ENCODE peak calls at places on chromosomes 4 and X, in nine cellular contexts. One of them, this sample, is unnamed.
A peak's percentile ranks its signal among the peaks of the same experiment; 100 is the strongest.

GRCh38 chrX:16552546-16552945 is 97.4 kb upstream of the S100G start:
- DNase-seq in naive thymus-derived CD4-positive, alpha-beta T cell: no peak
- DNase-seq in aorta: no peak
- DNase-seq in left ventricle myocardium inferior: no peak
- DNase-seq in pancreas: no peak
- DNase-seq in neuronal stem cell: no peak
- DNase-seq in GM23248: peak; percentile 44
- DNase-seq in lower lobe of right lung: no peak
- DNase-seq in cardiac muscle cell: no peak
- DNase-seq in this sample: no peak

GRCh38 chr4:23881052-23881501 is 8.8 kb downstream of the PPARGC1A start:
- DNase-seq in naive thymus-derived CD4-positive, alpha-beta T cell: no peak
- DNase-seq in aorta: no peak
- DNase-seq in left ventricle myocardium inferior: no peak
- DNase-seq in pancreas: no peak
- DNase-seq in neuronal stem cell: no peak
- DNase-seq in GM23248: no peak
- DNase-seq in lower lobe of right lung: no peak
- DNase-seq in cardiac muscle cell: no peak
- DNase-seq in this sample: no peak

GRCh38 chr4:2289955-2290333 is 28.0 kb upstream of the MXD4 start:
- DNase-seq in naive thymus-derived CD4-positive, alpha-beta T cell: no peak
- DNase-seq in aorta: peak; percentile 66
- DNase-seq in left ventricle myocardium inferior: no peak
- DNase-seq in pancreas: no peak
- DNase-seq in neuronal stem cell: no peak
- DNase-seq in GM23248: no peak
- DNase-seq in lower lobe of right lung: no peak
- DNase-seq in cardiac muscle cell: no peak
- DNase-seq in this sample: no peak

GRCh38 chrX:75155830-75156525 is at the start of gene ABCB7:
- DNase-seq in naive thymus-derived CD4-positive, alpha-beta T cell: peak; percentile 59
- DNase-seq in aorta: peak; percentile 80
- DNase-seq in left ventricle myocardium inferior: peak; percentile 32
- DNase-seq in pancreas: peak; percentile 56
- DNase-seq in neuronal stem cell: peak; percentile 35
- DNase-seq in GM23248: peak; percentile 79
- DNase-seq in lower lobe of right lung: peak; percentile 56
- DNase-seq in cardiac muscle cell: peak; percentile 74
- DNase-seq in this sample: peak; percentile 82

GRCh38 chr4:21012851-21013331 is 312.6 kb downstream of the PACRGL start:
- DNase-seq in naive thymus-derived CD4-positive, alpha-beta T cell: no peak
- DNase-seq in aorta: no peak
- DNase-seq in left ventricle myocardium inferior: no peak
- DNase-seq in pancreas: no peak
- DNase-seq in neuronal stem cell: no peak
- DNase-seq in GM23248: no peak
- DNase-seq in lower lobe of right lung: no peak
- DNase-seq in cardiac muscle cell: no peak
- DNase-seq in this sample: no peak

GRCh38 chrX:1442724-1443367 is 9.9 kb downstream of the ASMTL start:
- DNase-seq in naive thymus-derived CD4-positive, alpha-beta T cell: no peak
- DNase-seq in aorta: peak; percentile 36
- DNase-seq in left ventricle myocardium inferior: no peak
- DNase-seq in pancreas: no peak
- DNase-seq in neuronal stem cell: no peak
- DNase-seq in GM23248: no peak
- DNase-seq in lower lobe of right lung: peak; percentile 34
- DNase-seq in cardiac muscle cell: no peak
- DNase-seq in this sample: peak; percentile 20

GRCh38 chr4:95355021-95355420 is 193.8 kb downstream of the UNC5C start:
- DNase-seq in naive thymus-derived CD4-positive, alpha-beta T cell: no peak
- DNase-seq in aorta: no peak
- DNase-seq in left ventricle myocardium inferior: no peak
- DNase-seq in pancreas: no peak
- DNase-seq in neuronal stem cell: no peak
- DNase-seq in GM23248: no peak
- DNase-seq in lower lobe of right lung: no peak
- DNase-seq in cardiac muscle cell: no peak
- DNase-seq in this sample: no peak

GRCh38 chrX:42093756-42094155 is 170.4 kb upstream of the CASK start:
- DNase-seq in naive thymus-derived CD4-positive, alpha-beta T cell: no peak
- DNase-seq in aorta: no peak
- DNase-seq in left ventricle myocardium inferior: no peak
- DNase-seq in pancreas: no peak
- DNase-seq in neuronal stem cell: no peak
- DNase-seq in GM23248: no peak
- DNase-seq in lower lobe of right lung: no peak
- DNase-seq in cardiac muscle cell: no peak
- DNase-seq in this sample: no peak

GRCh38 chr4:134426821-134427220 is 225.2 kb upstream of the PABPC4L start:
- DNase-seq in naive thymus-derived CD4-positive, alpha-beta T cell: no peak
- DNase-seq in aorta: no peak
- DNase-seq in left ventricle myocardium inferior: no peak
- DNase-seq in pancreas: no peak
- DNase-seq in neuronal stem cell: no peak
- DNase-seq in GM23248: no peak
- DNase-seq in lower lobe of right lung: no peak
- DNase-seq in cardiac muscle cell: no peak
- DNase-seq in this sample: no peak

GRCh38 chr4:55366621-55367020 is 20.6 kb downstream of the SRD5A3 start:
- DNase-seq in naive thymus-derived CD4-positive, alpha-beta T cell: no peak
- DNase-seq in aorta: no peak
- DNase-seq in left ventricle myocardium inferior: no peak
- DNase-seq in pancreas: no peak
- DNase-seq in neuronal stem cell: no peak
- DNase-seq in GM23248: no peak
- DNase-seq in lower lobe of right lung: no peak
- DNase-seq in cardiac muscle cell: no peak
- DNase-seq in this sample: no peak

GRCh38 chr4:67052981-67053380 is 492.3 kb downstream of the CENPC start:
- DNase-seq in naive thymus-derived CD4-positive, alpha-beta T cell: no peak
- DNase-seq in aorta: no peak
- DNase-seq in left ventricle myocardium inferior: no peak
- DNase-seq in pancreas: no peak
- DNase-seq in neuronal stem cell: no peak
- DNase-seq in GM23248: no peak
- DNase-seq in lower lobe of right lung: no peak
- DNase-seq in cardiac muscle cell: no peak
- DNase-seq in this sample: no peak

DNA sequence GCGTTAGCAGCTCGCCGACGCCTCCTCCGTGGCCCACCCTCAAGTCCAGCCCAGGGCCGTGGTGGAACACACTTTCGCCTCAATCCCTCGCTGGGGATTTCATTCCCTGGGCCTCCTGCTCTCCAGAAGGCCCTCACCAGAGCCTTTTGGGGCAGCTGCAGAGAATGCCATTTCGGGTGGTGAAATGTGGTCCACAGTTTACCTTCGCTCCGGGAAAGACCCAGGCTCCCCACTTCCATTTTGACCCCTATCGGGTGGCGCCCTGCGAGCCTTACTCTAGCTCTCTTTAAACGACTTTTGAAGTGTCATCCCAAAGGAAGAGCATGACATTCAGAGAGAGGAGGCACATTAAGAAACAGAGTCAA is 496 bp downstream of the SH2D1A start:
- DNase-seq in naive thymus-derived CD4-positive, alpha-beta T cell: no peak
- DNase-seq in aorta: no peak
- DNase-seq in left ventricle myocardium inferior: no peak
- DNase-seq in pancreas: no peak
- DNase-seq in neuronal stem cell: no peak
- DNase-seq in GM23248: no peak
- DNase-seq in lower lobe of right lung: no peak
- DNase-seq in cardiac muscle cell: no peak
- DNase-seq in this sample: no peak
- H3K4me3 ChIP-seq in naive thymus-derived CD4-positive, alpha-beta T cell: peak overlapping the region; percentile 62
- H3K4me3 ChIP-seq in aorta: no peak overlapping the region
- H3K4me3 ChIP-seq in left ventricle myocardium inferior: no peak overlapping the region
- H3K4me3 ChIP-seq in pancreas: no peak overlapping the region
- H3K4me3 ChIP-seq in neuronal stem cell: no peak overlapping the region
- H3K4me3 ChIP-seq in GM23248: no peak overlapping the region
- H3K4me3 ChIP-seq in lower lobe of right lung: peak overlapping the region; percentile 23
- H3K4me3 ChIP-seq in cardiac muscle cell: no peak overlapping the region
- H3K4me3 ChIP-seq in this sample: no peak overlapping the region

DNA sequence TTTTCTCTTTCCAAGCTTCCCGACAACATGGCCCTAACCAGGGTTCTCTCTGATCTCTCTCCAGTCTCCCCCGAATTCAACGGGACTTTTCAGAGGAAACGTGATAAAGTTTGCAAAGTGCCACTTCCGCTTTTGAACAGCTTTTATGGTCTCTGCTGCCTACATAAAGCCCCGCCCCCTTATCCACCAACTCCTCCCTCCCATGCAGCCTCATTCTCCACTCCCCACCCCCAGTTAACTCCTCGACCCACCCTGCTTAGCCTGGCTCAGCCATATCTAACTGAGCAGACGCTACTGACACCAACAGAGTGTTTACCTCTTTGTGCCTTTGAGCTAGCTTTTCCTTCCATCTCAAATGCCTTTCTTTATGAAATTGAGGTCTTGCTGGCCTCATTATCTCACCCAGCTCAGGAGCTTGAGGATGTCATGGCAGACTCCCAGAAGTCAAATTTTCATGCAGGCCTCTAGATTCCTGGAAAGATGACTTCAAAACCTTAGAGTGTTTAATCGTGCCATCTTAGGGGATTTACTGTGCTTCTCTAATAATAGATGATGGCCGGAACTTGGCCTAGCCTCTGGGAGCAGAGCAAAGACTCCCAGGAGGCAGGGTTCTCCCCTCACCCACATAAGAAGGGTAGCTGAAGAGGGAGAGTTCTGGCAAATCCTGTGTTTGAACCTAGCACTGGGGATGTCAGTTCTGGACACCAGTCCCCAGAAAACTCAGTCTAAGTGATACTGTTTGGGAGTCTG is 606.0 kb downstream of the BCOR start:
- DNase-seq in naive thymus-derived CD4-positive, alpha-beta T cell: peak; percentile 48
- DNase-seq in aorta: no peak
- DNase-seq in left ventricle myocardium inferior: no peak
- DNase-seq in pancreas: no peak
- DNase-seq in neuronal stem cell: no peak
- DNase-seq in GM23248: no peak
- DNase-seq in lower lobe of right lung: no peak
- DNase-seq in cardiac muscle cell: no peak
- DNase-seq in this sample: peak; percentile 55
- H3K27ac ChIP-seq in naive thymus-derived CD4-positive, alpha-beta T cell: no peak overlapping the region
- H3K27ac ChIP-seq in aorta: no peak overlapping the region
- H3K27ac ChIP-seq in left ventricle myocardium inferior: no peak overlapping the region
- H3K27ac ChIP-seq in pancreas: no peak overlapping the region
- H3K27ac ChIP-seq in neuronal stem cell: no peak overlapping the region
- H3K27ac ChIP-seq in GM23248: no peak overlapping the region
- H3K27ac ChIP-seq in lower lobe of right lung: no peak overlapping the region
- H3K27ac ChIP-seq in cardiac muscle cell: no peak overlapping the region
- H3K27ac ChIP-seq in this sample: no peak overlapping the region

GRCh38 chr4:13526658-13527057 is 17.6 kb downstream of the NKX3-2 start:
- DNase-seq in naive thymus-derived CD4-positive, alpha-beta T cell: no peak
- DNase-seq in aorta: no peak
- DNase-seq in left ventricle myocardium inferior: no peak
- DNase-seq in pancreas: no peak
- DNase-seq in neuronal stem cell: no peak
- DNase-seq in GM23248: no peak
- DNase-seq in lower lobe of right lung: no peak
- DNase-seq in cardiac muscle cell: no peak
- DNase-seq in this sample: no peak

GRCh38 chr4:13529130-13529919 is 15.0 kb downstream of the NKX3-2 start:
- DNase-seq in naive thymus-derived CD4-positive, alpha-beta T cell: no peak
- DNase-seq in aorta: no peak
- DNase-seq in left ventricle myocardium inferior: no peak
- DNase-seq in pancreas: no peak
- DNase-seq in neuronal stem cell: no peak
- DNase-seq in GM23248: no peak
- DNase-seq in lower lobe of right lung: no peak
- DNase-seq in cardiac muscle cell: no peak
- DNase-seq in this sample: peak; percentile 47

GRCh38 chr4:13528823-13529129 is 15.5 kb downstream of the NKX3-2 start:
- DNase-seq in naive thymus-derived CD4-positive, alpha-beta T cell: no peak
- DNase-seq in aorta: no peak
- DNase-seq in left ventricle myocardium inferior: no peak
- DNase-seq in pancreas: no peak
- DNase-seq in neuronal stem cell: no peak
- DNase-seq in GM23248: no peak
- DNase-seq in lower lobe of right lung: no peak
- DNase-seq in cardiac muscle cell: no peak
- DNase-seq in this sample: no peak

GRCh38 chr4:13527192-13527982 is 16.9 kb downstream of the NKX3-2 start:
- DNase-seq in naive thymus-derived CD4-positive, alpha-beta T cell: no peak
- DNase-seq in aorta: no peak
- DNase-seq in left ventricle myocardium inferior: no peak
- DNase-seq in pancreas: no peak
- DNase-seq in neuronal stem cell: no peak
- DNase-seq in GM23248: no peak
- DNase-seq in lower lobe of right lung: no peak
- DNase-seq in cardiac muscle cell: no peak
- DNase-seq in this sample: peak; percentile 51

GRCh38 chr4:13527983-13528822 is 16.1 kb downstream of the NKX3-2 start:
- DNase-seq in naive thymus-derived CD4-positive, alpha-beta T cell: no peak
- DNase-seq in aorta: no peak
- DNase-seq in left ventricle myocardium inferior: no peak
- DNase-seq in pancreas: no peak
- DNase-seq in neuronal stem cell: no peak
- DNase-seq in GM23248: no peak
- DNase-seq in lower lobe of right lung: no peak
- DNase-seq in cardiac muscle cell: no peak
- DNase-seq in this sample: no peak
- H3K4me3 ChIP-seq in naive thymus-derived CD4-positive, alpha-beta T cell: no peak overlapping the region
- H3K4me3 ChIP-seq in aorta: no peak overlapping the region
- H3K4me3 ChIP-seq in left ventricle myocardium inferior: no peak overlapping the region
- H3K4me3 ChIP-seq in pancreas: no peak overlapping the region
- H3K4me3 ChIP-seq in neuronal stem cell: no peak overlapping the region
- H3K4me3 ChIP-seq in GM23248: no peak overlapping the region
- H3K4me3 ChIP-seq in lower lobe of right lung: no peak overlapping the region
- H3K4me3 ChIP-seq in cardiac muscle cell: no peak overlapping the region
- H3K4me3 ChIP-seq in this sample: no peak overlapping the region

GRCh38 chr4:113760852-113761681 is 471 bp downstream of the CAMK2D start:
- DNase-seq in naive thymus-derived CD4-positive, alpha-beta T cell: no peak
- DNase-seq in aorta: peak; percentile 94
- DNase-seq in left ventricle myocardium inferior: peak; percentile 84
- DNase-seq in pancreas: peak; percentile 70
- DNase-seq in neuronal stem cell: peak; percentile 36
- DNase-seq in GM23248: peak; percentile 89
- DNase-seq in lower lobe of right lung: peak; percentile 89
- DNase-seq in cardiac muscle cell: peak; percentile 85
- DNase-seq in this sample: peak; percentile 87
- H3K27ac ChIP-seq in naive thymus-derived CD4-positive, alpha-beta T cell: peak overlapping the region; percentile 93
- H3K27ac ChIP-seq in aorta: peak overlapping the region; percentile 64
- H3K27ac ChIP-seq in left ventricle myocardium inferior: peak overlapping the region; percentile 99
- H3K27ac ChIP-seq in pancreas: peak overlapping the region; percentile 95
- H3K27ac ChIP-seq in neuronal stem cell: peak overlapping the region; percentile 98
- H3K27ac ChIP-seq in GM23248: peak overlapping the region; percentile 96
- H3K27ac ChIP-seq in lower lobe of right lung: peak overlapping the region; percentile 96
- H3K27ac ChIP-seq in cardiac muscle cell: peak overlapping the region; percentile 99
- H3K27ac ChIP-seq in this sample: peak overlapping the region; percentile 95

This sample was measured in endodermal cell.